ENCODE peak calls at places on chromosomes 13 and 19, in five cellular contexts. S is transverse colon, C is ascending aorta, N is sigmoid colon, T is upper lobe of left lung. Y is an unnamed sample.

GRCh38 chr13:112968380-112968909 is 569 bp upstream of the MCF2L start:
- DNase-seq in S (peak), C (no peak), N (peak), T (peak), Y (no peak)

GRCh38 chr19:50358483-50359431 is 6.7 kb downstream of the NAPSA start:
- DNase-seq in S (peak), C (peak), N (peak), T (peak), Y (no peak)

GRCh38 chr19:33273881-33274662 is 28.3 kb downstream of the CEBPA start:
- DNase-seq in S (peak), C (no peak), N (no peak), T (no peak), Y (no peak)

GRCh38 chr19:58450836-58451357 is 525 bp upstream of the ZNF324B start:
- DNase-seq in S (peak), C (no peak), N (no peak), T (no peak), Y (no peak)

GRCh38 chr19:18895038-18895827 is 725 bp downstream of the CERS1 start:
- DNase-seq in S (peak), C (no peak), N (no peak), T (peak), Y (no peak)

GRCh38 chr13:21637296-21637695 is 33.3 kb upstream of the MICU2 start:
- DNase-seq in S (peak), C (no peak), N (no peak), T (peak), Y (no peak)

GRCh38 chr19:53577968-53578367 is 40.0 kb downstream of the ZNF331 start:
- DNase-seq in S (no peak), C (no peak), N (no peak), T (no peak), Y (no peak)

GRCh38 chr19:57566396-57567256 is 7.0 kb upstream of the ZNF550 start:
- DNase-seq in S (no peak), C (no peak), N (no peak), T (no peak), Y (no peak)

GRCh38 chr13:34034411-34034810 is 216.5 kb downstream of the RFC3 start:
- DNase-seq in S (no peak), C (no peak), N (no peak), T (no peak), Y (no peak)

GRCh38 chr13:40189885-40190655 is 476.4 kb downstream of the FOXO1 start:
- DNase-seq in S (no peak), C (no peak), N (peak), T (no peak), Y (no peak)

GRCh38 chr19:49860716-49861100 is 6.7 kb downstream of the PNKP start:
- DNase-seq in S (no peak), C (no peak), N (no peak), T (no peak), Y (no peak)

GRCh38 chr13:52012512-52012836 is 276 bp downstream of the ALG11 start:
- DNase-seq in S (no peak), C (no peak), N (no peak), T (no peak), Y (no peak)

GRCh38 chr13:101893021-101893420 is 440.5 kb downstream of the ITGBL1 start:
- DNase-seq in S (no peak), C (no peak), N (no peak), T (no peak), Y (no peak)

GRCh38 chr19:51020988-51021651 is 1.6 kb upstream of the KLK10 start:
- DNase-seq in S (no peak), C (no peak), N (no peak), T (no peak), Y (no peak)

GRCh38 chr19:48992571-48993174 is 436 bp downstream of the GYS1 start:
- DNase-seq in S (no peak), C (no peak), N (peak), T (no peak), Y (peak)

GRCh38 chr13:55439450-55439849 is 1701.3 kb upstream of the PRR20A start:
- DNase-seq in S (no peak), C (no peak), N (no peak), T (no peak), Y (no peak)

GRCh38 chr19:42850981-42851717 is 28.4 kb downstream of the PSG1 start:
- DNase-seq in S (peak), C (peak), N (peak), T (no peak), Y (no peak)

GRCh38 chr13:103638706-103639105 is 572.5 kb upstream of the SLC10A2 start:
- DNase-seq in S (no peak), C (no peak), N (no peak), T (no peak), Y (no peak)

GRCh38 chr13:51804295-51805172 is 571 bp upstream of the DHRS12 start:
- DNase-seq in S (peak), C (no peak), N (peak), T (no peak), Y (no peak)

GRCh38 chr19:45791744-45792481 is 732 bp downstream of the DMWD start:
- DNase-seq in S (no peak), C (no peak), N (no peak), T (no peak), Y (no peak)

GRCh38 chr19:6604906-6605305 is 14.0 kb upstream of the CD70 start:
- DNase-seq in S (no peak), C (no peak), N (no peak), T (no peak), Y (no peak)

GRCh38 chr13:111373486-111373885 is 53.0 kb downstream of the TEX29 start:
- DNase-seq in S (no peak), C (no peak), N (no peak), T (no peak), Y (no peak)

GRCh38 chr13:102227696-102228095 is 174.2 kb downstream of the FGF14 start:
- DNase-seq in S (no peak), C (no peak), N (no peak), T (no peak), Y (no peak)

GRCh38 chr13:95834134-95834765 is 157.3 kb downstream of the DNAJC3 start:
- DNase-seq in S (peak), C (no peak), N (peak), T (no peak), Y (no peak)

GRCh38 chr19:18021121-18021755 is 13.3 kb downstream of the ARRDC2 start:
- DNase-seq in S (peak), C (peak), N (peak), T (peak), Y (peak)

GRCh38 chr13:111917086-111917485 is 149.9 kb upstream of the SOX1 start:
- DNase-seq in S (no peak), C (peak), N (no peak), T (no peak), Y (peak)

GRCh38 chr19:7494416-7495098 is 5.7 kb upstream of the PEX11G start:
- DNase-seq in S (no peak), C (no peak), N (peak), T (no peak), Y (no peak)

GRCh38 chr13:95723428-95723827 is 46.5 kb downstream of the DNAJC3 start:
- DNase-seq in S (no peak), C (no peak), N (no peak), T (no peak), Y (no peak)

GRCh38 chr13:36712785-36713184 is 39.0 kb downstream of the SERTM1 start:
- DNase-seq in S (no peak), C (no peak), N (no peak), T (no peak), Y (no peak)

GRCh38 chr19:16216744-16217670 is 19.3 kb downstream of the AP1M1 start:
- DNase-seq in S (no peak), C (peak), N (peak), T (peak), Y (no peak)

GRCh38 chr13:36332986-36333385 is 13.2 kb downstream of the SPART start:
- DNase-seq in S (no peak), C (no peak), N (no peak), T (no peak), Y (no peak)

GRCh38 chr19:8357007-8357521 is 6.9 kb upstream of the ANGPTL4 start:
- DNase-seq in S (no peak), C (no peak), N (no peak), T (no peak), Y (no peak)

DNA sequence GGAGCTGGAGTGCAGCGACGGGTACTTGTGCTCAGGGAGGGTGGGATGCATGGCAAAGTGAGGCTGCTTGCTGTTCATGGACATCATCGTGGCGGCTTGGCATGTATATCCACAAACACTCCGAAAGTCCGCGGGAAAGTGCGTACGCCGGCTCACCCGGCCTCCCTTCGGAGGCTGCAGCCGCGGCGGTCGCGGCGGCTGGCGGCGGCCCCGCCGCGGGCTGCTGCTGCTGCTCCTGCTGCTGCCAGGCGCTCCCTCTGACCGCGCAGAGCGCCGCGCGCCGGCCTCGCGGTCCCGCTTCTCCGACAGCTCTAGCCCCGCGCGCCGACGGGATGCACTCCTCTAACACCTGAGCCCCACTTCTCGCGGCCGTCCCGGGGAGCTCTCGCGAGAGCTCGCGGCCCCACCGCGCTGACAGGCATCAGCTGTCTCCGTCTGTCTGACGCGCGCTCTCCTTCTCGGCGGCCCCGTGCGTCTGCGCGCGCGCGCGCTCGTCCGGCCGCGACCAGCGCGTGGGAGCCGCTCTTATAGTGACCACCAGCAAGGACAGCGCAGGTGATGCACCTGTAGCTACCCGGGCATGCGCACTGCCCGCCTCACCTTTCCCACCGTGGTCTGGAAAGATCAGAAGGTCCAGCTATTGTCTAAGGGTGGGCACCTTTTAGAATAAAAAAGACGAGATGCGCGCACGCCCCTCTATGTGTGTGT is at the start of gene POU4F1:
- DNase-seq in S (peak), C (no peak), N (no peak), T (peak), Y (no peak)
- H3K4me3 ChIP-seq in S (peak), C (peak), N (peak), T (peak), Y (peak)

GRCh38 chr13:49604570-49604969 is 19.2 kb upstream of the RCBTB1 start:
- DNase-seq in S (no peak), C (no peak), N (no peak), T (no peak), Y (no peak)
- H3K4me3 ChIP-seq in S (no peak), C (no peak), N (no peak), T (no peak), Y (no peak)

GRCh38 chr19:44759083-44759804 is 10.7 kb downstream of the BCL3 start:
- DNase-seq in S (no peak), C (no peak), N (peak), T (peak), Y (no peak)

GRCh38 chr19:44758596-44758995 is 10.1 kb downstream of the BCL3 start:
- DNase-seq in S (no peak), C (no peak), N (peak), T (peak), Y (no peak)

GRCh38 chr19:44765949-44766335 is 11.7 kb upstream of the CBLC start:
- DNase-seq in S (no peak), C (no peak), N (no peak), T (no peak), Y (no peak)

GRCh38 chr19:44764975-44765948 is 12.4 kb upstream of the CBLC start:
- DNase-seq in S (peak), C (no peak), N (peak), T (no peak), Y (no peak)

GRCh38 chr19:44762033-44762432 is 13.5 kb downstream of the BCL3 start:
- DNase-seq in S (no peak), C (no peak), N (peak), T (no peak), Y (no peak)
- H3K4me3 ChIP-seq in S (no peak), C (no peak), N (no peak), T (no peak), Y (no peak)

GRCh38 chr13:108328848-108329247 is 59.3 kb downstream of the TNFSF13B start:
- DNase-seq in S (no peak), C (no peak), N (no peak), T (no peak), Y (no peak)

GRCh38 chr13:108322206-108322824 is 52.8 kb downstream of the TNFSF13B start:
- DNase-seq in S (no peak), C (no peak), N (no peak), T (no peak), Y (no peak)

GRCh38 chr13:108325863-108326262 is 56.3 kb downstream of the TNFSF13B start:
- DNase-seq in S (no peak), C (no peak), N (no peak), T (no peak), Y (no peak)

GRCh38 chr13:108326318-108326717 is 56.8 kb downstream of the TNFSF13B start:
- DNase-seq in S (no peak), C (no peak), N (no peak), T (no peak), Y (no peak)
- H3K4me3 ChIP-seq in S (no peak), C (no peak), N (no peak), T (no peak), Y (no peak)

GRCh38 chr13:85729296-85729695 is 69.9 kb downstream of the SLITRK6 start:
- DNase-seq in S (no peak), C (no peak), N (no peak), T (no peak), Y (no peak)

GRCh38 chr13:85719749-85720148 is 79.5 kb downstream of the SLITRK6 start:
- DNase-seq in S (no peak), C (no peak), N (no peak), T (no peak), Y (no peak)

GRCh38 chr13:85724554-85725432 is 74.4 kb downstream of the SLITRK6 start:
- DNase-seq in S (no peak), C (no peak), N (no peak), T (no peak), Y (no peak)

GRCh38 chr13:85728831-85729230 is 70.4 kb downstream of the SLITRK6 start:
- DNase-seq in S (no peak), C (no peak), N (no peak), T (no peak), Y (no peak)

GRCh38 chr13:85725433-85725832 is 73.8 kb downstream of the SLITRK6 start:
- DNase-seq in S (no peak), C (no peak), N (no peak), T (no peak), Y (no peak)
- H3K4me3 ChIP-seq in S (no peak), C (no peak), N (no peak), T (no peak), Y (no peak)

GRCh38 chr19:9362905-9363304 is at the start of gene ZNF177:
- DNase-seq in S (no peak), C (no peak), N (no peak), T (peak), Y (no peak)
- H3K4me3 ChIP-seq in S (no peak), C (peak), N (peak), T (no peak), Y (peak)

GRCh38 chr13:99658266-99658991 is 157.2 kb downstream of the TM9SF2 start:
- DNase-seq in S (peak), C (peak), N (peak), T (peak), Y (no peak)
- H3K4me3 ChIP-seq in S (peak), C (peak), N (peak), T (peak), Y (peak)